ENCODE peak calls at places on chromosomes 16 and 17, in four cellular contexts. W is central memory CD4-positive, alpha-beta T cell; R is epithelial cell of proximal tubule; B is SHP77. I is an unnamed sample.

GRCh38 chr16:89922477-89922883 is 662 bp upstream of the TUBB3 start:
- DNase-seq in W (no peak), B (peak; percentile 74), R (peak; percentile 43), I (peak; percentile 94)

GRCh38 chr17:77679589-77679988 is 278.9 kb upstream of the TNRC6C start:
- DNase-seq in B (no peak), W (no peak), R (no peak), I (no peak)

GRCh38 chr17:65433157-65433556 is 128.3 kb downstream of the AXIN2 start:
- DNase-seq in R (no peak), B (no peak), W (no peak), I (no peak)

GRCh38 chr17:65231662-65232335 is 94.6 kb downstream of the RGS9 start:
- DNase-seq in W (peak; percentile 37), B (peak; percentile 36), R (peak; percentile 53), I (peak; percentile 87)

GRCh38 chr17:50918071-50918932 is 52.1 kb upstream of the TOB1 start:
- DNase-seq in R (no peak), B (no peak), W (no peak), I (no peak)

GRCh38 chr16:84526794-84527485 is 22.5 kb upstream of the MEAK7 start:
- DNase-seq in W (no peak), B (no peak), R (no peak), I (no peak)

GRCh38 chr17:56034120-56034757 is 119.0 kb upstream of the ANKFN1 start:
- DNase-seq in B (no peak), R (no peak), W (no peak), I (no peak)

GRCh38 chr17:77189148-77189547 is 48.4 kb downstream of the SEC14L1 start:
- DNase-seq in B (no peak), W (no peak), R (no peak), I (no peak)

GRCh38 chr17:58734811-58735210 is 20.8 kb upstream of the PPM1E start:
- DNase-seq in W (no peak), B (no peak), R (no peak), I (no peak)

GRCh38 chr16:54506691-54507090 is 220.1 kb upstream of the IRX3 start:
- DNase-seq in B (no peak), W (no peak), R (no peak), I (no peak)

GRCh38 chr16:17369441-17369951 is 101.3 kb downstream of the XYLT1 start:
- DNase-seq in B (peak; percentile 44), W (peak; percentile 88), R (no peak), I (no peak)